ENCODE peak calls at places on chromosomes 3 and 15, in seven cellular contexts. N, E, M, C, R, P and A are unnamed samples.

GRCh38 chr3:147775816-147776530 is 366.8 kb downstream of the ZIC1 start:
- DNase-seq in N (no peak), E (no peak), M (no peak), C (no peak), R (no peak), P (no peak), A (no peak)

GRCh38 chr15:73374599-73374998 is 5.8 kb upstream of the HCN4 start:
- DNase-seq in N (no peak), E (no peak), M (no peak), C (no peak), R (no peak), P (no peak), A (no peak)

GRCh38 chr3:59180006-59180405 is 130.2 kb upstream of the CFAP20DC start:
- DNase-seq in N (no peak), E (no peak), M (peak; percentile 59), C (peak; percentile 50), R (no peak), P (no peak), A (peak; percentile 69)

GRCh38 chr15:91153954-91154353 is 53.9 kb downstream of the SV2B start:
- DNase-seq in N (no peak), E (no peak), M (no peak), C (no peak), R (no peak), P (no peak), A (no peak)

GRCh38 chr15:88813960-88814359 is 10.7 kb downstream of the ACAN start:
- DNase-seq in N (no peak), E (no peak), M (no peak), C (no peak), R (no peak), P (no peak), A (no peak)

GRCh38 chr3:15295506-15295905 is 36.9 kb downstream of the SH3BP5 start:
- DNase-seq in N (no peak), E (no peak), M (no peak), C (no peak), R (peak; percentile 40), P (peak; percentile 53), A (no peak)

GRCh38 chr15:48582472-48583235 is 62.9 kb downstream of the FBN1 start:
- DNase-seq in N (no peak), E (peak; percentile 83), M (no peak), C (no peak), R (peak; percentile 100), P (peak; percentile 97), A (no peak)

GRCh38 chr3:102715030-102715697 is 280.3 kb downstream of the ZPLD1 start:
- DNase-seq in N (no peak), E (no peak), M (no peak), C (no peak), R (no peak), P (no peak), A (no peak)

GRCh38 chr3:38491215-38491614 is 4.9 kb upstream of the EXOG start:
- DNase-seq in N (no peak), E (no peak), M (no peak), C (no peak), R (no peak), P (no peak), A (no peak)

GRCh38 chr3:107986505-107986904 is 104.3 kb downstream of the CD47 start:
- DNase-seq in N (no peak), E (no peak), M (no peak), C (no peak), R (peak; percentile 32), P (peak; percentile 68), A (no peak)

GRCh38 chr15:40010681-40011080 is 28.3 kb downstream of the SRP14 start:
- DNase-seq in N (no peak), E (peak; percentile 82), M (no peak), C (no peak), R (peak; percentile 10), P (no peak), A (no peak)

GRCh38 chr15:101320501-101321052 is 25.5 kb upstream of the SNRPA1 start:
- DNase-seq in N (peak; percentile 14), E (peak; percentile 51), M (peak; percentile 78), C (no peak), R (peak; percentile 95), P (peak; percentile 42), A (peak; percentile 84)

GRCh38 chr3:39147711-39148115 is 5.7 kb downstream of the CSRNP1 start:
- DNase-seq in N (no peak), E (peak; percentile 55), M (no peak), C (no peak), R (no peak), P (peak; percentile 70), A (peak; percentile 77)

GRCh38 chr3:184757010-184757651 is 45.3 kb upstream of the MAGEF1 start:
- DNase-seq in N (no peak), E (peak; percentile 99), M (peak; percentile 69), C (no peak), R (peak; percentile 94), P (no peak), A (peak; percentile 59)

GRCh38 chr15:74127255-74127953 is 3.0 kb upstream of the ISLR2 start:
- DNase-seq in N (peak; percentile 91), E (peak; percentile 75), M (peak; percentile 96), C (peak; percentile 78), R (peak; percentile 79), P (peak; percentile 93), A (peak; percentile 94)

GRCh38 chr3:13136426-13136825 is 63.2 kb upstream of the IQSEC1 start:
- DNase-seq in N (no peak), E (no peak), M (peak; percentile 20), C (no peak), R (no peak), P (peak; percentile 14), A (no peak)

GRCh38 chr15:40471778-40472130 is 970 bp downstream of the CHST14 start:
- DNase-seq in N (no peak), E (peak; percentile 10), M (peak; percentile 70), C (peak; percentile 29), R (no peak), P (peak; percentile 88), A (peak; percentile 89)

GRCh38 chr15:85826756-85827515 is 32.2 kb upstream of the KLHL25 start:
- DNase-seq in N (no peak), E (peak; percentile 22), M (no peak), C (no peak), R (no peak), P (peak; percentile 89), A (no peak)

GRCh38 chr3:86978111-86978528 is 12.8 kb downstream of the VGLL3 start:
- DNase-seq in N (no peak), E (peak; percentile 35), M (no peak), C (no peak), R (no peak), P (peak; percentile 80), A (peak; percentile 23)

GRCh38 chr3:59812778-59813558 is 763.1 kb upstream of the CFAP20DC start:
- DNase-seq in N (no peak), E (peak; percentile 53), M (no peak), C (no peak), R (peak; percentile 11), P (peak; percentile 37), A (peak; percentile 95)

GRCh38 chr3:53822331-53822741 is 23.9 kb downstream of the CHDH start:
- DNase-seq in N (no peak), E (no peak), M (no peak), C (no peak), R (no peak), P (no peak), A (no peak)

GRCh38 chr3:126358038-126358815 is 1.0 kb upstream of the KLF15 start:
- DNase-seq in N (peak; percentile 51), E (no peak), M (peak; percentile 81), C (no peak), R (peak; percentile 17), P (peak; percentile 10), A (peak; percentile 83)

GRCh38 chr3:12884104-12884742 is 42.9 kb upstream of the RPL32 start:
- DNase-seq in N (no peak), E (peak; percentile 15), M (no peak), C (no peak), R (no peak), P (no peak), A (no peak)

GRCh38 chr3:99108508-99108907 is 207.0 kb upstream of the DCBLD2 start:
- DNase-seq in N (no peak), E (peak; percentile 99), M (no peak), C (no peak), R (peak; percentile 94), P (peak; percentile 63), A (no peak)

DNA sequence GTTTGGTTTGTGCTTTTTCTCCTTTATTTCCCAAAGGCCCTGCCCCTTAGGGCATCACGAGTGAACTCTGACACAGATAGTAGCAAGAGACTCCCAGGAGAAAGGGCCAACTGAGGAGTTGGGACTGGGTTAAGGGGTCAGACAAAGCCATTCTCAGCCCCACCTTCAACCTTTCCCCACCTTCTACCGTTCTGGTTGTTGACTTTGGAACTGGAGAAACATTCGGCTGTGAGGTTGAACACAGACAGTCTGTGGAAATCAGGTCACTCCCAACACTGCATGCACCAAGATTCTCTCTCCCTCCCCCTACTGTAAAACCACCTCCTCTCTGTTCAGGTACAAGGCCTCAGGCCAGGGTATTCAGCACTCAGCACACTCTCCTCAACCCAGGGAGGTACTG is 3.9 kb upstream of the BDH1 start:
- DNase-seq in N (no peak), E (no peak), M (no peak), C (no peak), R (no peak), P (no peak), A (no peak)
- H2AK5ac ChIP-seq in N (no peak overlapping the region), E (no peak overlapping the region), M (no peak overlapping the region), C (no peak overlapping the region), R (no peak overlapping the region), P (no peak overlapping the region), A (no peak overlapping the region)

DNA sequence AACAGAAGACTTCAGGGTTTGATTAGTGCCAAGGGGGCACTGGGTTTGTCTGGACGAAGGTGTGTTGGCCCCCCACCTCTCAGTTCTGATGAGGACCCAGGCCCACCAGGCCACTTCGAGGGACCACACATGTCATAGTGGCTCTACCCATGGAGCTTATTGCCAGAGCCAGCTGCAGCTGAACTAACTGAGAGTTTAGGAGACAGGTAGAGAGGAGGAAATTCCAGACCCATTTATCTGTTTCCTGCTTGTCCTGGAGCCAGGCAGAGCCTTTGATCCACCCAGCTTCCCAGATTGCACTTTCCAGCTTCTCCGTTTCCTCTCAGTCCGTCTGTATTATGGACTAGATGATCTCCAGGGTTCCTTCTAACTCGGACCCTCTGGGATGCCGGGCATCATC is 20.9 kb downstream of the SLC24A1 start:
- DNase-seq in N (no peak), E (no peak), M (no peak), C (no peak), R (no peak), P (no peak), A (no peak)
- H2BK5ac ChIP-seq in N (no peak overlapping the region), E (no peak overlapping the region), M (no peak overlapping the region), C (no peak overlapping the region), R (no peak overlapping the region), P (no peak overlapping the region), A (no peak overlapping the region)

GRCh38 chr3:195052939-195053338 is 218.0 kb downstream of the XXYLT1 start:
- DNase-seq in N (no peak), E (no peak), M (no peak), C (no peak), R (no peak), P (no peak), A (no peak)
- H2AK5ac ChIP-seq in N (no peak overlapping the region), E (no peak overlapping the region), M (no peak overlapping the region), C (no peak overlapping the region), R (no peak overlapping the region), P (no peak overlapping the region), A (no peak overlapping the region)

DNA sequence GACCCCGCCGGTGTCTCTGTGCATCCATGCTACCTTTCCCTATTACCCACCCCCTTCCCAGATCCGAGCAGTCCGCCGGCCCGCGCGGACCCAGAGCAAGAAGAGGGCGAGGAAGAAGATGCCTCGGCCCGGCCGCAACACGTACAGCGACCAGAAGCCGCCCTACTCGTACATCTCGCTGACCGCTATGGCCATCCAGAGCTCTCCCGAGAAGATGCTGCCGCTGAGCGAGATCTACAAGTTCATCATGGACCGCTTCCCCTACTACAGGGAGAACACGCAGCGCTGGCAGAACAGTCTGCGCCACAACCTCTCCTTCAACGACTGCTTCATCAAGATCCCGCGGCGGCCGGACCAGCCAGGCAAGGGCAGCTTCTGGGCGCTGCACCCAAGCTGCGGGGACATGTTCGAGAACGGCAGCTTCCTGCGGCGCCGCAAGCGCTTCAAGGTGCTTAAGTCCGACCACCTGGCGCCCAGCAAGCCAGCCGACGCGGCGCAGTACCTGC is 788 bp downstream of the FOXB1 start:
- DNase-seq in N (peak; percentile 51), E (peak; percentile 6), M (peak; percentile 71), C (no peak), R (peak; percentile 14), P (peak; percentile 70), A (peak; percentile 78)
- H2BK5ac ChIP-seq in N (no peak overlapping the region), E (no peak overlapping the region), M (no peak overlapping the region), C (peak overlapping the region; percentile 66), R (no peak overlapping the region), P (no peak overlapping the region), A (no peak overlapping the region)